ENCODE peak calls at places on chromosomes 1 and 21, in five cellular contexts. P, B, A, Z and M are unnamed samples.

GRCh38 chr1:116710326-116711060 is 43.0 kb upstream of the IGSF3 start:
- DNase-seq in P (no peak), B (no peak), A (no peak), Z (no peak), M (no peak)

GRCh38 chr1:100730130-100730529 is 10.6 kb downstream of the VCAM1 start:
- DNase-seq in P (no peak), B (no peak), A (no peak), Z (peak), M (no peak)

GRCh38 chr1:51512120-51512519 is 6.9 kb downstream of the EPS15 start:
- DNase-seq in P (no peak), B (no peak), A (no peak), Z (no peak), M (no peak)

GRCh38 chr1:156368157-156368658 is 803 bp upstream of the RHBG start:
- DNase-seq in P (no peak), B (no peak), A (no peak), Z (no peak), M (no peak)

GRCh38 chr1:20187103-20187812 is 940 bp upstream of the PLA2G2C start:
- DNase-seq in P (peak), B (no peak), A (no peak), Z (no peak), M (no peak)

GRCh38 chr21:33811147-33812024 is 104.2 kb downstream of the ATP5PO start:
- DNase-seq in P (no peak), B (no peak), A (no peak), Z (no peak), M (no peak)

GRCh38 chr1:247096112-247096511 is 8.0 kb downstream of the ZNF669 start:
- DNase-seq in P (no peak), B (no peak), A (no peak), Z (no peak), M (no peak)

GRCh38 chr1:83860506-83861221 is 138.3 kb downstream of the TTLL7 start:
- DNase-seq in P (peak), B (no peak), A (peak), Z (no peak), M (no peak)

GRCh38 chr1:108142258-108142657 is 57.9 kb downstream of the SLC25A24 start:
- DNase-seq in P (no peak), B (no peak), A (no peak), Z (no peak), M (no peak)

GRCh38 chr1:174874337-174875053 is 125.3 kb upstream of the CACYBP start:
- DNase-seq in P (peak), B (no peak), A (no peak), Z (no peak), M (no peak)

GRCh38 chr1:3015269-3015635 is 6.0 kb upstream of the ACTRT2 start:
- DNase-seq in P (no peak), B (no peak), A (no peak), Z (no peak), M (no peak)

GRCh38 chr1:30034105-30034626 is 689.2 kb downstream of the MATN1 start:
- DNase-seq in P (no peak), B (no peak), A (no peak), Z (no peak), M (no peak)

GRCh38 chr1:238257018-238257417 is 366.3 kb upstream of the ZP4 start:
- DNase-seq in P (no peak), B (no peak), A (no peak), Z (no peak), M (no peak)

GRCh38 chr1:156551866-156552265 is 20.5 kb downstream of the IQGAP3 start:
- DNase-seq in P (no peak), B (peak), A (no peak), Z (peak), M (no peak)

GRCh38 chr1:41275831-41276230 is 33.7 kb upstream of the SCMH1 start:
- DNase-seq in P (no peak), B (no peak), A (no peak), Z (no peak), M (no peak)

GRCh38 chr1:226487921-226488320 is 60.6 kb upstream of the STUM start:
- DNase-seq in P (no peak), B (peak), A (no peak), Z (no peak), M (no peak)

GRCh38 chr1:200040516-200041138 is 13.1 kb downstream of the NR5A2 start:
- DNase-seq in P (no peak), B (no peak), A (no peak), Z (no peak), M (no peak)

GRCh38 chr1:43990271-43991199 is 864 bp upstream of the CCDC24 start:
- DNase-seq in P (no peak), B (no peak), A (no peak), Z (no peak), M (no peak)

GRCh38 chr1:183025782-183026774 is 2.9 kb downstream of the LAMC1 start:
- DNase-seq in P (no peak), B (no peak), A (no peak), Z (peak), M (no peak)

GRCh38 chr1:68346192-68346808 is 103.5 kb downstream of the RPE65 start:
- DNase-seq in P (no peak), B (no peak), A (no peak), Z (peak), M (peak)

GRCh38 chr1:37994886-37995566 is 5.2 kb upstream of the SF3A3 start:
- DNase-seq in P (no peak), B (no peak), A (no peak), Z (no peak), M (no peak)

GRCh38 chr21:32298148-32298559 is 501 bp upstream of the MRAP start:
- DNase-seq in P (no peak), B (no peak), A (no peak), Z (peak), M (no peak)

GRCh38 chr1:4380564-4381168 is 273.7 kb upstream of the AJAP1 start:
- DNase-seq in P (no peak), B (no peak), A (no peak), Z (no peak), M (peak)

GRCh38 chr1:234927312-234927967 is 201.2 kb downstream of the TOMM20 start:
- DNase-seq in P (no peak), B (no peak), A (no peak), Z (no peak), M (no peak)

GRCh38 chr1:202438393-202439174 is 90.1 kb downstream of the PPP1R12B start:
- DNase-seq in P (no peak), B (no peak), A (no peak), Z (no peak), M (no peak)

GRCh38 chr1:55575571-55576279 is 360.6 kb upstream of the USP24 start:
- DNase-seq in P (no peak), B (no peak), A (peak), Z (no peak), M (no peak)

GRCh38 chr1:94095112-94095637 is 25.8 kb downstream of the ABCA4 start:
- DNase-seq in P (no peak), B (no peak), A (peak), Z (peak), M (no peak)

GRCh38 chr1:210252621-210253041 is 20.0 kb downstream of the SERTAD4 start:
- DNase-seq in P (peak), B (no peak), A (no peak), Z (no peak), M (no peak)

GRCh38 chr1:28955930-28956552 is 41.7 kb downstream of the EPB41 start:
- DNase-seq in P (no peak), B (no peak), A (no peak), Z (peak), M (no peak)

GRCh38 chr1:12485231-12486172 is 132.5 kb downstream of the DHRS3 start:
- DNase-seq in P (no peak), B (no peak), A (no peak), Z (peak), M (no peak)

GRCh38 chr1:33141216-33141615 is 40.6 kb downstream of the TRIM62 start:
- DNase-seq in P (no peak), B (no peak), A (no peak), Z (no peak), M (no peak)